ENCODE peak calls at places on chromosome 6, in four cellular contexts. Q, I, Z and E are unnamed samples. For H3K36me3 and H3K4me1, the result is how much of the 10 kb centered on the place peaks cover.

GRCh38 chr6:1627884-1628550 is 18.3 kb downstream of the FOXC1 start:
- DNase-seq in I (no peak), Q (no peak), Z (no peak), E (no peak)

GRCh38 chr6:25652007-25652515 is at the start of gene SCGN:
- DNase-seq in I (peak), Z (peak), Q (peak), E (peak)

GRCh38 chr6:25017932-25018581 is 82.3 kb upstream of the RIPOR2 start:
- DNase-seq in Z (peak), I (no peak), Q (peak), E (peak)

GRCh38 chr6:11132191-11132590 is 20.7 kb upstream of the ERVFRD-1 start:
- DNase-seq in Q (no peak), I (no peak), Z (no peak), E (no peak)

GRCh38 chr6:40778186-40778585 is 191.0 kb upstream of the LRFN2 start:
- DNase-seq in I (no peak), Q (no peak), Z (no peak), E (no peak)

GRCh38 chr6:13263669-13264068 is 64.7 kb downstream of the TBC1D7 start:
- DNase-seq in I (no peak), Q (no peak), Z (no peak), E (no peak)

GRCh38 chr6:8066108-8066507 is 1.9 kb upstream of the BLOC1S5 start:
- DNase-seq in Q (no peak), Z (no peak), I (no peak), E (no peak)

GRCh38 chr6:158073776-158074175 is 92.1 kb downstream of the SYNJ2 start:
- DNase-seq in Q (no peak), I (no peak), Z (no peak), E (no peak)

GRCh38 chr6:42163941-42164340 is 9.2 kb upstream of the GUCA1A start:
- DNase-seq in Q (no peak), Z (no peak), I (no peak), E (no peak)

GRCh38 chr6:116840091-116840490 is 11.2 kb upstream of the GPRC6A start:
- DNase-seq in Q (no peak), Z (no peak), I (no peak), E (no peak)

GRCh38 chr6:3390698-3391097 is 66.2 kb downstream of the SLC22A23 start:
- DNase-seq in I (peak), Q (no peak), Z (peak), E (peak)

GRCh38 chr6:137866914-137867684 is at the start of gene TNFAIP3:
- DNase-seq in I (peak), Z (peak), Q (peak), E (peak)

DNA sequence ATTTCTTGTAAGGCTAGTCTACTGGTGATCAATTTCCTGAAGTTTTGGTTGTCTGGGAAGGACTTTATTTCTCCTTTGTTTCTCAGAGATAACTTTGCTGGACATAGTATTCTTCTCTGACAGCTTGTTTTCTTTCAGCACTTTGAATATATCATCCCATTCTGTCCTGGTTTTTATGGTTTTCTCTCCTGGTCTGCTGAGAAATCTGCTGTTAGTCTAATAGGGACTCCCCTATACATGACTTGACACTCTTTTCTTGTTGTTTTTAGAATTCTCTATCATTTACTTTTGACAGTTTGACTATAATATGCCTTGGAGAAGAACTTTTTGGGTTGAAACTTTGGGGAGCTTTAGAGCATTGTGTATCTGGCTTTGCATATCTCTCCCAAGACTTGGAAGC is 112.5 kb downstream of the PRL start:
- DNase-seq in Q (no peak), I (no peak), Z (no peak), E (no peak)
- H3K36me3 ChIP-seq in Q (under half), I (under half), Z (under half), E (under half)

GRCh38 chr6:118648866-118649554 is 2.4 kb downstream of the CEP85L start:
- DNase-seq in Z (no peak), Q (no peak), I (no peak), E (no peak)
- H3K4me3 ChIP-seq in Z (peak), Q (no peak), I (no peak), E (peak)

DNA sequence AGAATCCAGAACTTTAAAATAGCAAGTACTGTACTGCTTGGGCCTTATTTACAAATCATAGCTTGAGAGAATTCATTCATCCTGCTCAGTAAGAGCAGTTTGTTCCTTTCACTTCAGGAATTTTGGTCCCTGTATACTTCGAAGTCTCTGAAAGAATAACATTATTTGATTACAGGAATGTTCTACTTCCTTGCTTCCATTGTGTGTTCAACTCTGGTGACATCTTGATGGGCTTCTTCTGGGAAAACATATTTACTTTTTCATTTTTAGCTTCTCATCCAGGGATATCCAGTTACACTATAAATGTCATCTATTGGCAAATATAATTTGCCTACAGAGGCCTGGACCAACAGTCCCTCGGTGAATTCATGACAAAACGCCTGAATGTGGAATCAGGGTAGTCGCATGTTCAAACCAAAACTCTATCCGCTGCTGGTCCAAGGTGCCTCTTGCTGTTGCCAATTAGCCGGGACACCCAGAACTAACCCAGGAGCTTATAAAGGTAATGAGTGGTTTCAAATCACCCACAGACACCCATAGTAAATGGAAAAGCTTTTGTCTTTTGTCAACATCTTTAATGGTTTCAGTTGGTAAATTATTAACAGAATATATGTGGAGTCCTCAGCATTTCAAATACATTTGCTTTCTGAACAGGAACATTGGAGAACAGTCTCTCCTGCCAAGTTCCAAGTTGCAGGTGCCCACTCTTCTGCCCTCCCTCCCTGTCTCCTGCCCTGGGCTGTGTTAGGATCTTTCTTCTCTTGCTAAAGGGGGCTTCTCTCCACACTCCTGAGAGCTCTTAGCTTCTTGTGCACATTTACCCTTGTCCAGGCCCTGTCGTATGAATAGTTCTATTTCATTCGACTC is 162.5 kb upstream of the CITED2 start:
- DNase-seq in Z (no peak), I (no peak), Q (peak), E (no peak)
- H3K4me1 ChIP-seq in Z (under half), I (under half), Q (half or more), E (under half)

DNA sequence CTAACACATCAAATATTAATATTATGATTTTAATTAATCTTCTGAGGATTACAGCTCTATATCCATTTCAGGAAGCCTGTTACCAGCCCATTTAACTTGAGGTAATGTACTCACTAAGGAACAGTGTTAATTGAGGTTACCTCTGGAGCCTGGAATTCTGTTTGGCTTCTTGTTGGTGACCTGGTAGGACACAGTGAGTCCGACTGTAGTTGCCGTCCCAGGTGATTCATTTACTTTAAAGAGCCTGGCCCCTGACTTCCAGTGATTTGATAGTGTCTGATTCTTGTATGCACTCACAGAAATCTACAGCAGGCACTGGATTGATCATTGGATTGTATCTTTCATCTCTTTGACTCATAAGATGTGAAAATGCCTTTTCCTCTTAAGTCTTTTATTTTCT is 34.0 kb downstream of the IGF2R start:
- DNase-seq in Q (no peak), I (no peak), Z (no peak), E (no peak)
- H3K36me3 ChIP-seq in Q (under half), I (under half), Z (under half), E (under half)

GRCh38 chr6:35729722-35730121 is 7.1 kb upstream of the ARMC12 start:
- DNase-seq in I (no peak), Z (no peak), Q (no peak), E (no peak)

GRCh38 chr6:35729349-35729678 is 7.5 kb upstream of the ARMC12 start:
- DNase-seq in I (no peak), Q (no peak), Z (no peak), E (no peak)

GRCh38 chr6:35728663-35729348 is 8.0 kb upstream of the ARMC12 start:
- DNase-seq in Q (peak), Z (peak), I (no peak), E (peak)

GRCh38 chr6:35727206-35727934 is 9.5 kb upstream of the ARMC12 start:
- DNase-seq in Q (peak), Z (peak), I (peak), E (peak)

DNA sequence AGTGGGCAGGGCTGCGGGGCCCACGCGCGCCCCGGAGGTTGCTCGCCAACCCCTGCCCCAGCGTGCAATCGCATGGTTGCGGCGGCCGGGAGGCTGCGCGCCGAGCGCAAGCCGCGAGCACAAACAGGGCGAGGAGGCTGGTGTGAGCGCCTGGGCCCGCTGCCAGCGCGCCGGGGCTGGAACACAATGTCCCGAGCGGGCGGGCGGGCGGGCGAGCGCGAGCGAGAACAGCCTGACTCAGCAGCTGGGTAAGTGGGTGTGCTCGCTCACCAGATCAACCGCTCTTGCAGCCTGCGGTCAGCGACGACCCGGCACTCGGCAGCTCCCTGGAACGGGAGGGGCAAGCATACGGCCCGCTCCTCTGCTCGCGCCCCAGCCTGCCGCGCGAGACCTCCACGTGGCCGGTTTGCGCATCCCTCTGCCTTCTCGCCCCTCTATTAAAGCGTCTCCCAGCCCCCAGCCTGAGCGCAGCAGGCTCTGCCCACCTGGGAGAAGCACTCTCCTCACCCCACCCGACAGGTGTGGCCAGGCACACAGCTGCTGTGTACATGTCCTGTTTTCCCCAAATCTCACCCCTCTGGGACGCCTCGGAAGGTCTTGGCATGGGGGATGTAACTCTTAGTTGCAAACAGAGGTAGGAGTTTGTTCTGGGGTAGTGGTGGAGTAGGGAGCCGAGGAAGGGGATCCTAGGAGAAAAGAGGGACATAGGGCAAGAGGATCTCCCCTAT is 8.7 kb upstream of the ARMC12 start:
- DNase-seq in Q (peak), Z (peak), I (peak), E (peak)
- H3K4me3 ChIP-seq in Q (no peak), Z (peak), I (peak), E (peak)

GRCh38 chr6:124983383-124983782 is 21.1 kb downstream of the RNF217 start:
- DNase-seq in Q (no peak), I (no peak), Z (no peak), E (no peak)

GRCh38 chr6:124987291-124987690 is 25.1 kb downstream of the RNF217 start:
- DNase-seq in Q (no peak), I (no peak), Z (no peak), E (no peak)

GRCh38 chr6:124984668-124985338 is 22.6 kb downstream of the RNF217 start:
- DNase-seq in Z (no peak), I (no peak), Q (no peak), E (no peak)

GRCh38 chr6:124987999-124988591 is 25.9 kb downstream of the RNF217 start:
- DNase-seq in I (no peak), Z (no peak), Q (no peak), E (no peak)

GRCh38 chr6:124986146-124986545 is 23.9 kb downstream of the RNF217 start:
- DNase-seq in Q (no peak), I (no peak), Z (no peak), E (no peak)
- H3K4me1 ChIP-seq in Q (under half), I (under half), Z (under half), E (under half)

GRCh38 chr6:15496345-15497131 is 166.3 kb downstream of the DTNBP1 start:
- DNase-seq in Q (no peak), Z (peak), I (no peak), E (peak)
- H3K36me3 ChIP-seq in Q (under half), Z (under half), I (under half), E (under half)